ENCODE peak calls at places on chromosomes 5 and 9, in nine cellular contexts. One of them, this sample, is unnamed. For H3K4me1, the result is how much of the 10 kb centered on the place peaks cover.

GRCh38 chr5:122591828-122592227 is 183.1 kb upstream of the SNX2 start:
- DNase-seq in stomach: no peak
- DNase-seq in neuronal stem cell: no peak
- DNase-seq in uterus: no peak
- DNase-seq in CD8-positive, alpha-beta memory T cell: no peak
- DNase-seq in tibial nerve: no peak
- DNase-seq in prostate gland: no peak
- DNase-seq in Karpas-422: no peak
- DNase-seq in naive thymus-derived CD4-positive, alpha-beta T cell: no peak
- DNase-seq in this sample: no peak

GRCh38 chr5:56003179-56003578 is 8.4 kb upstream of the IL6ST start:
- DNase-seq in stomach: peak
- DNase-seq in neuronal stem cell: no peak
- DNase-seq in uterus: no peak
- DNase-seq in CD8-positive, alpha-beta memory T cell: no peak
- DNase-seq in tibial nerve: no peak
- DNase-seq in prostate gland: no peak
- DNase-seq in Karpas-422: no peak
- DNase-seq in naive thymus-derived CD4-positive, alpha-beta T cell: no peak
- DNase-seq in this sample: no peak

GRCh38 chr5:174190073-174190675 is 144.7 kb downstream of the NSG2 start:
- DNase-seq in stomach: no peak
- DNase-seq in neuronal stem cell: no peak
- DNase-seq in uterus: no peak
- DNase-seq in CD8-positive, alpha-beta memory T cell: no peak
- DNase-seq in tibial nerve: no peak
- DNase-seq in prostate gland: no peak
- DNase-seq in Karpas-422: no peak
- DNase-seq in naive thymus-derived CD4-positive, alpha-beta T cell: no peak
- DNase-seq in this sample: no peak

GRCh38 chr9:96158147-96158546 is 143.8 kb downstream of the HSD17B3 start:
- DNase-seq in stomach: no peak
- DNase-seq in neuronal stem cell: no peak
- DNase-seq in uterus: no peak
- DNase-seq in CD8-positive, alpha-beta memory T cell: no peak
- DNase-seq in tibial nerve: no peak
- DNase-seq in prostate gland: no peak
- DNase-seq in Karpas-422: no peak
- DNase-seq in naive thymus-derived CD4-positive, alpha-beta T cell: no peak
- DNase-seq in this sample: no peak

GRCh38 chr5:53552561-53552960 is 7.9 kb upstream of the NDUFS4 start:
- DNase-seq in stomach: no peak
- DNase-seq in neuronal stem cell: no peak
- DNase-seq in uterus: no peak
- DNase-seq in CD8-positive, alpha-beta memory T cell: no peak
- DNase-seq in tibial nerve: no peak
- DNase-seq in prostate gland: no peak
- DNase-seq in Karpas-422: no peak
- DNase-seq in naive thymus-derived CD4-positive, alpha-beta T cell: no peak
- DNase-seq in this sample: no peak

GRCh38 chr5:61319388-61320146 is 12.5 kb upstream of the ZSWIM6 start:
- DNase-seq in stomach: no peak
- DNase-seq in neuronal stem cell: peak
- DNase-seq in uterus: no peak
- DNase-seq in CD8-positive, alpha-beta memory T cell: no peak
- DNase-seq in tibial nerve: no peak
- DNase-seq in prostate gland: no peak
- DNase-seq in Karpas-422: peak
- DNase-seq in naive thymus-derived CD4-positive, alpha-beta T cell: peak
- DNase-seq in this sample: no peak

GRCh38 chr5:173671121-173671949 is 54.9 kb upstream of the BOD1 start:
- DNase-seq in stomach: peak
- DNase-seq in neuronal stem cell: no peak
- DNase-seq in uterus: peak
- DNase-seq in CD8-positive, alpha-beta memory T cell: no peak
- DNase-seq in tibial nerve: no peak
- DNase-seq in prostate gland: peak
- DNase-seq in Karpas-422: no peak
- DNase-seq in naive thymus-derived CD4-positive, alpha-beta T cell: no peak
- DNase-seq in this sample: no peak

GRCh38 chr5:150945501-150945900 is 40.7 kb upstream of the ZNF300 start:
- DNase-seq in stomach: no peak
- DNase-seq in neuronal stem cell: no peak
- DNase-seq in uterus: no peak
- DNase-seq in CD8-positive, alpha-beta memory T cell: no peak
- DNase-seq in tibial nerve: no peak
- DNase-seq in prostate gland: no peak
- DNase-seq in Karpas-422: no peak
- DNase-seq in naive thymus-derived CD4-positive, alpha-beta T cell: no peak
- DNase-seq in this sample: no peak

GRCh38 chr9:132268725-132269352 is 85.9 kb downstream of the SETX start:
- DNase-seq in stomach: peak
- DNase-seq in neuronal stem cell: peak
- DNase-seq in uterus: peak
- DNase-seq in CD8-positive, alpha-beta memory T cell: peak
- DNase-seq in tibial nerve: peak
- DNase-seq in prostate gland: peak
- DNase-seq in Karpas-422: peak
- DNase-seq in naive thymus-derived CD4-positive, alpha-beta T cell: peak
- DNase-seq in this sample: peak

GRCh38 chr9:15824310-15824709 is 271.5 kb downstream of the CCDC171 start:
- DNase-seq in stomach: no peak
- DNase-seq in neuronal stem cell: no peak
- DNase-seq in uterus: no peak
- DNase-seq in CD8-positive, alpha-beta memory T cell: no peak
- DNase-seq in tibial nerve: no peak
- DNase-seq in prostate gland: no peak
- DNase-seq in Karpas-422: peak
- DNase-seq in naive thymus-derived CD4-positive, alpha-beta T cell: no peak
- DNase-seq in this sample: no peak

GRCh38 chr9:136576269-136576626 is 30.4 kb upstream of the NOTCH1 start:
- DNase-seq in stomach: peak
- DNase-seq in neuronal stem cell: no peak
- DNase-seq in uterus: no peak
- DNase-seq in CD8-positive, alpha-beta memory T cell: no peak
- DNase-seq in tibial nerve: no peak
- DNase-seq in prostate gland: peak
- DNase-seq in Karpas-422: no peak
- DNase-seq in naive thymus-derived CD4-positive, alpha-beta T cell: no peak
- DNase-seq in this sample: no peak

GRCh38 chr5:179209359-179210150 is 135.7 kb downstream of the ADAMTS2 start:
- DNase-seq in stomach: no peak
- DNase-seq in neuronal stem cell: no peak
- DNase-seq in uterus: no peak
- DNase-seq in CD8-positive, alpha-beta memory T cell: no peak
- DNase-seq in tibial nerve: no peak
- DNase-seq in prostate gland: no peak
- DNase-seq in Karpas-422: no peak
- DNase-seq in naive thymus-derived CD4-positive, alpha-beta T cell: no peak
- DNase-seq in this sample: no peak

GRCh38 chr5:153883829-153884228 is 154.9 kb downstream of the FAM114A2 start:
- DNase-seq in stomach: no peak
- DNase-seq in neuronal stem cell: no peak
- DNase-seq in uterus: no peak
- DNase-seq in CD8-positive, alpha-beta memory T cell: no peak
- DNase-seq in tibial nerve: no peak
- DNase-seq in prostate gland: no peak
- DNase-seq in Karpas-422: no peak
- DNase-seq in naive thymus-derived CD4-positive, alpha-beta T cell: no peak
- DNase-seq in this sample: peak

GRCh38 chr5:88883059-88883565 is at the start of gene MEF2C:
- DNase-seq in stomach: peak
- DNase-seq in neuronal stem cell: peak
- DNase-seq in uterus: peak
- DNase-seq in CD8-positive, alpha-beta memory T cell: no peak
- DNase-seq in tibial nerve: peak
- DNase-seq in prostate gland: peak
- DNase-seq in Karpas-422: peak
- DNase-seq in naive thymus-derived CD4-positive, alpha-beta T cell: no peak
- DNase-seq in this sample: peak

GRCh38 chr5:132483661-132484385 is 6.8 kb downstream of the IRF1 start:
- DNase-seq in stomach: peak
- DNase-seq in neuronal stem cell: no peak
- DNase-seq in uterus: peak
- DNase-seq in CD8-positive, alpha-beta memory T cell: no peak
- DNase-seq in tibial nerve: no peak
- DNase-seq in prostate gland: no peak
- DNase-seq in Karpas-422: no peak
- DNase-seq in naive thymus-derived CD4-positive, alpha-beta T cell: no peak
- DNase-seq in this sample: no peak

GRCh38 chr9:121990600-121991304 is 102.4 kb downstream of the TTLL11 start:
- DNase-seq in stomach: no peak
- DNase-seq in neuronal stem cell: no peak
- DNase-seq in uterus: no peak
- DNase-seq in CD8-positive, alpha-beta memory T cell: no peak
- DNase-seq in tibial nerve: no peak
- DNase-seq in prostate gland: no peak
- DNase-seq in Karpas-422: no peak
- DNase-seq in naive thymus-derived CD4-positive, alpha-beta T cell: no peak
- DNase-seq in this sample: no peak

GRCh38 chr9:101465330-101465915 is 29.8 kb upstream of the ALDOB start:
- DNase-seq in stomach: peak
- DNase-seq in neuronal stem cell: peak
- DNase-seq in uterus: no peak
- DNase-seq in CD8-positive, alpha-beta memory T cell: no peak
- DNase-seq in tibial nerve: no peak
- DNase-seq in prostate gland: peak
- DNase-seq in Karpas-422: peak
- DNase-seq in naive thymus-derived CD4-positive, alpha-beta T cell: no peak
- DNase-seq in this sample: peak

GRCh38 chr9:111000202-111000601 is 38.1 kb downstream of the LPAR1 start:
- DNase-seq in stomach: no peak
- DNase-seq in neuronal stem cell: no peak
- DNase-seq in uterus: no peak
- DNase-seq in CD8-positive, alpha-beta memory T cell: no peak
- DNase-seq in tibial nerve: no peak
- DNase-seq in prostate gland: no peak
- DNase-seq in Karpas-422: no peak
- DNase-seq in naive thymus-derived CD4-positive, alpha-beta T cell: no peak
- DNase-seq in this sample: no peak

GRCh38 chr5:10579537-10580521 is 16.0 kb downstream of the ANKRD33B start:
- DNase-seq in stomach: no peak
- DNase-seq in neuronal stem cell: no peak
- DNase-seq in uterus: no peak
- DNase-seq in CD8-positive, alpha-beta memory T cell: no peak
- DNase-seq in tibial nerve: no peak
- DNase-seq in prostate gland: no peak
- DNase-seq in Karpas-422: no peak
- DNase-seq in naive thymus-derived CD4-positive, alpha-beta T cell: no peak
- DNase-seq in this sample: peak

GRCh38 chr5:34915856-34916192 is 313 bp downstream of the BRIX1 start:
- DNase-seq in stomach: no peak
- DNase-seq in neuronal stem cell: no peak
- DNase-seq in uterus: no peak
- DNase-seq in CD8-positive, alpha-beta memory T cell: no peak
- DNase-seq in tibial nerve: no peak
- DNase-seq in prostate gland: no peak
- DNase-seq in Karpas-422: peak
- DNase-seq in naive thymus-derived CD4-positive, alpha-beta T cell: no peak
- DNase-seq in this sample: peak

GRCh38 chr5:154487541-154487940 is 9.5 kb upstream of the HAND1 start:
- DNase-seq in stomach: no peak
- DNase-seq in neuronal stem cell: no peak
- DNase-seq in uterus: no peak
- DNase-seq in CD8-positive, alpha-beta memory T cell: no peak
- DNase-seq in tibial nerve: no peak
- DNase-seq in prostate gland: no peak
- DNase-seq in Karpas-422: no peak
- DNase-seq in naive thymus-derived CD4-positive, alpha-beta T cell: no peak
- DNase-seq in this sample: no peak

GRCh38 chr5:17228833-17229291 is 11.4 kb downstream of the BASP1 start:
- DNase-seq in stomach: no peak
- DNase-seq in neuronal stem cell: no peak
- DNase-seq in uterus: no peak
- DNase-seq in CD8-positive, alpha-beta memory T cell: no peak
- DNase-seq in tibial nerve: no peak
- DNase-seq in prostate gland: peak
- DNase-seq in Karpas-422: no peak
- DNase-seq in naive thymus-derived CD4-positive, alpha-beta T cell: no peak
- DNase-seq in this sample: no peak

GRCh38 chr9:38227656-38228055 is 158.6 kb upstream of the SHB start:
- DNase-seq in stomach: no peak
- DNase-seq in neuronal stem cell: no peak
- DNase-seq in uterus: no peak
- DNase-seq in CD8-positive, alpha-beta memory T cell: no peak
- DNase-seq in tibial nerve: no peak
- DNase-seq in prostate gland: no peak
- DNase-seq in Karpas-422: no peak
- DNase-seq in naive thymus-derived CD4-positive, alpha-beta T cell: peak
- DNase-seq in this sample: peak
- H3K4me3 ChIP-seq in stomach: no peak
- H3K4me3 ChIP-seq in neuronal stem cell: no peak
- H3K4me3 ChIP-seq in uterus: no peak
- H3K4me3 ChIP-seq in CD8-positive, alpha-beta memory T cell: peak
- H3K4me3 ChIP-seq in tibial nerve: no peak
- H3K4me3 ChIP-seq in prostate gland: no peak
- H3K4me3 ChIP-seq in Karpas-422: peak
- H3K4me3 ChIP-seq in naive thymus-derived CD4-positive, alpha-beta T cell: peak
- H3K4me3 ChIP-seq in this sample: peak

GRCh38 chr9:100394819-100395218 is 32.1 kb upstream of the MSANTD3 start:
- DNase-seq in stomach: no peak
- DNase-seq in neuronal stem cell: no peak
- DNase-seq in uterus: no peak
- DNase-seq in CD8-positive, alpha-beta memory T cell: no peak
- DNase-seq in tibial nerve: no peak
- DNase-seq in prostate gland: no peak
- DNase-seq in Karpas-422: no peak
- DNase-seq in naive thymus-derived CD4-positive, alpha-beta T cell: no peak
- DNase-seq in this sample: no peak
- H3K27ac ChIP-seq in stomach: no peak
- H3K27ac ChIP-seq in neuronal stem cell: no peak
- H3K27ac ChIP-seq in uterus: no peak
- H3K27ac ChIP-seq in CD8-positive, alpha-beta memory T cell: no peak
- H3K27ac ChIP-seq in tibial nerve: no peak
- H3K27ac ChIP-seq in prostate gland: no peak
- H3K27ac ChIP-seq in Karpas-422: no peak
- H3K27ac ChIP-seq in naive thymus-derived CD4-positive, alpha-beta T cell: no peak
- H3K27ac ChIP-seq in this sample: no peak

DNA sequence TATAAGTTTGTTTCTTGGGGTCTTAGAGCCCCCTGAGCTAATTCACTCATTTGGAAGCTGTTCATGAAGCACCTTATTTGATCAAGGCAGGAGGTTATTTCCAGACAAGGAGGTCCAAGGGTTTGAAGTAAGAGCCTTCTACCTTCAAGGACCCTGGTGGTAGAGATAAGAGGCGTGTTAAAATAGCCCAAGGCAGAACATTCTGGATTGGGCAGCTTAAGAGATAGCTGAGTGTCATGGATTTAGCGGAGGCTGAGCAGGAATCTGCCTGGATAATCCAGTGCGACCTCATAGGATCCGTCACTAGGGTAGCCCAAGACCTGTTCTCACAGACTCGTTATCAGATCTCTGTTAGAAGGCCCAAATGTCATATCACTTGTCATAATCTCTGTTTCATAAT is 28.6 kb downstream of the SLC25A25 start:
- DNase-seq in stomach: no peak
- DNase-seq in neuronal stem cell: no peak
- DNase-seq in uterus: no peak
- DNase-seq in CD8-positive, alpha-beta memory T cell: no peak
- DNase-seq in tibial nerve: no peak
- DNase-seq in prostate gland: no peak
- DNase-seq in Karpas-422: no peak
- DNase-seq in naive thymus-derived CD4-positive, alpha-beta T cell: no peak
- DNase-seq in this sample: no peak
- H3K4me1 ChIP-seq in stomach: half or more
- H3K4me1 ChIP-seq in neuronal stem cell: half or more
- H3K4me1 ChIP-seq in uterus: half or more
- H3K4me1 ChIP-seq in CD8-positive, alpha-beta memory T cell: half or more
- H3K4me1 ChIP-seq in tibial nerve: half or more
- H3K4me1 ChIP-seq in prostate gland: under half
- H3K4me1 ChIP-seq in Karpas-422: half or more
- H3K4me1 ChIP-seq in naive thymus-derived CD4-positive, alpha-beta T cell: half or more
- H3K4me1 ChIP-seq in this sample: half or more

GRCh38 chr5:40841068-40841805 is at the start of gene CARD6:
- DNase-seq in stomach: no peak
- DNase-seq in neuronal stem cell: no peak
- DNase-seq in uterus: no peak
- DNase-seq in CD8-positive, alpha-beta memory T cell: no peak
- DNase-seq in tibial nerve: no peak
- DNase-seq in prostate gland: no peak
- DNase-seq in Karpas-422: no peak
- DNase-seq in naive thymus-derived CD4-positive, alpha-beta T cell: no peak
- DNase-seq in this sample: peak
- H3K4me3 ChIP-seq in stomach: peak
- H3K4me3 ChIP-seq in neuronal stem cell: no peak
- H3K4me3 ChIP-seq in uterus: peak
- H3K4me3 ChIP-seq in CD8-positive, alpha-beta memory T cell: peak
- H3K4me3 ChIP-seq in tibial nerve: peak
- H3K4me3 ChIP-seq in prostate gland: peak
- H3K4me3 ChIP-seq in Karpas-422: peak
- H3K4me3 ChIP-seq in naive thymus-derived CD4-positive, alpha-beta T cell: peak
- H3K4me3 ChIP-seq in this sample: peak

This sample was measured in SJSA1.